ENCODE peak calls at places on chromosomes 5 and 9, in eight cellular contexts. D, V, U, S, G, Z, J and M are unnamed samples.

GRCh38 chr9:109467936-109468335 is 30.2 kb downstream of the PTPN3 start:
- DNase-seq in D (no peak), V (no peak), U (no peak), S (peak; percentile 59), G (no peak), Z (peak; percentile 53), J (no peak), M (no peak)

GRCh38 chr9:109931623-109932022 is 151.6 kb downstream of the PALM2AKAP2 start:
- DNase-seq in D (no peak), V (no peak), U (no peak), S (peak; percentile 66), G (no peak), Z (no peak), J (no peak), M (no peak)

GRCh38 chr9:113876806-113877236 is 712 bp downstream of the ZNF618 start:
- DNase-seq in D (peak; percentile 45), V (peak; percentile 25), U (no peak), S (peak; percentile 29), G (no peak), Z (no peak), J (no peak), M (no peak)

GRCh38 chr5:157109744-157110143 is 900 bp upstream of the HAVCR2 start:
- DNase-seq in D (no peak), V (no peak), U (no peak), S (no peak), G (no peak), Z (no peak), J (no peak), M (no peak)

GRCh38 chr9:135463140-135463539 is 16.4 kb upstream of the PPP1R26 start:
- DNase-seq in D (peak; percentile 38), V (no peak), U (peak; percentile 89), S (no peak), G (peak; percentile 19), Z (peak; percentile 80), J (no peak), M (no peak)

GRCh38 chr5:79772651-79773050 is 83.0 kb downstream of the CMYA5 start:
- DNase-seq in D (no peak), V (no peak), U (no peak), S (no peak), G (no peak), Z (no peak), J (no peak), M (no peak)

GRCh38 chr5:145922059-145922458 is 14.3 kb upstream of the SH3RF2 start:
- DNase-seq in D (no peak), V (no peak), U (no peak), S (no peak), G (no peak), Z (no peak), J (no peak), M (no peak)

GRCh38 chr9:71098801-71099200 is 22.6 kb downstream of the TRPM3 start:
- DNase-seq in D (no peak), V (no peak), U (no peak), S (no peak), G (no peak), Z (no peak), J (no peak), M (no peak)